ENCODE peak calls at places on chromosome 13, in seven cellular contexts. K, H, V, Q, U, D and M are unnamed samples. For H3K4me1, the result is how much of the 10 kb centered on the place peaks cover.

GRCh38 chr13:78499802-78500201 is 103.5 kb downstream of the POU4F1 start:
- DNase-seq in V (no peak), K (no peak), H (no peak), D (no peak), Q (no peak), U (no peak), M (no peak)

GRCh38 chr13:46996316-46996715 is 99.5 kb upstream of the HTR2A start:
- DNase-seq in V (no peak), K (no peak), U (no peak), D (no peak), H (no peak), Q (no peak), M (no peak)

GRCh38 chr13:62706035-62706434 is 1290.4 kb upstream of the PCDH20 start:
- DNase-seq in U (no peak), K (no peak), D (no peak), V (no peak), Q (no peak), H (no peak), M (no peak)

GRCh38 chr13:108957369-108958012 is 328.1 kb downstream of the MYO16 start:
- DNase-seq in H (no peak), Q (no peak), V (no peak), K (no peak), D (peak), U (peak), M (no peak)

GRCh38 chr13:48591889-48592725 is 59.2 kb upstream of the RCBTB2 start:
- DNase-seq in D (no peak), V (no peak), U (no peak), K (no peak), H (no peak), Q (no peak), M (no peak)

GRCh38 chr13:26476111-26476743 is 81.3 kb upstream of the WASF3 start:
- DNase-seq in U (peak), K (no peak), H (no peak), D (peak), Q (peak), V (peak), M (no peak)

GRCh38 chr13:44899967-44900366 is 89.3 kb downstream of the NUFIP1 start:
- DNase-seq in K (no peak), D (no peak), U (no peak), Q (no peak), H (no peak), V (no peak), M (no peak)

GRCh38 chr13:101512650-101513049 is 60.2 kb downstream of the ITGBL1 start:
- DNase-seq in U (no peak), H (no peak), K (no peak), D (no peak), V (no peak), Q (no peak), M (no peak)

GRCh38 chr13:112760440-112760839 is 70.6 kb downstream of the ATP11A start:
- DNase-seq in H (no peak), V (no peak), D (peak), Q (no peak), K (no peak), U (peak), M (no peak)

DNA sequence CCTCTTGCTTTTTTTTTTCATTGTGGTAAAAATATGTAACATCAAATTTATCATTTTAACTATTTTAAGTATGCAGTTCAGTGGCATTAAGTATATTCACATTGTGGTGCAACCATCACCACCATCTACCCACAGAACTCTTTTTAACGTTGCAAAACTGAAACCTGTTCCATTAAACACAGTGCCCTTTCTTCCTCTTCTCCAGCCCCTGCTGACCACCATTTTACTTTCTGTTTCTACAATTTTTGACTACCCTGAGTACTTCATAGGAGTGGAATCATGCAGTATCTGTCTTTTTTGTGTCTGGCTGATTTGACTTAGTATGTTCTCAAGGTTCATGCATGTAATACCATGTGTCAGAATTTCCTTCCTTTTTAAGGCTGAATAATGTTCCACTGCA is 153.1 kb downstream of the FGF9 start:
- DNase-seq in V (no peak), Q (no peak), K (no peak), U (no peak), H (no peak), D (no peak), M (no peak)
- TF ChIP-seq CTCF in V (no peak), Q (no peak), K (no peak), U (no peak), H (no peak), D (no peak), M (no peak)

GRCh38 chr13:24717217-24717616 is 37.0 kb downstream of the ATP12A start:
- DNase-seq in D (no peak), H (no peak), V (no peak), U (no peak), K (no peak), Q (no peak), M (no peak)

GRCh38 chr13:24716011-24716410 is 35.8 kb downstream of the ATP12A start:
- DNase-seq in K (no peak), Q (no peak), D (no peak), H (no peak), U (no peak), V (no peak), M (no peak)

GRCh38 chr13:24718192-24718965 is 38.2 kb downstream of the ATP12A start:
- DNase-seq in K (no peak), V (peak), H (no peak), D (no peak), U (no peak), Q (no peak), M (no peak)

GRCh38 chr13:24719139-24719538 is 38.9 kb downstream of the ATP12A start:
- DNase-seq in K (no peak), Q (no peak), V (no peak), D (no peak), U (no peak), H (no peak), M (no peak)

DNA sequence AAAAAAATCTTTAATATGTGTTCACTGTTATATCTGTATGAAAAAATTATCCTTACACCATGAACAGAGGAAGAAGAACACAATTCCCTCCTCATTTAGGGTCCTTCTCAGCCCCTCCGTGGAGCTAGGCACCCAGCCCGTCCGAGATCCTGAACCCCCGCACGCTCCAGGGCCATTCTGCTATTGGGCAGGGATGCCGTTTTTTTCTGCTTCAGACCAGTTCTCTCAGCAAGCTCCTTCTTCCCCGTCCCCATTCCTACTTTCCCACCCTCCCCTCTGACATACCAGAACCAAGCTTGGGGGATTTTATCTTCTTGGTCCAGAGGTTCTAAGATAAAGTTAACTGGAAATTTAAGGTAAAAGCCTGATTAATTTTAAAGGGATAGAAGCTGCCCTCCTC is 36.2 kb downstream of the ATP12A start:
- DNase-seq in K (no peak), U (no peak), D (no peak), V (no peak), Q (no peak), H (no peak), M (no peak)
- H3K4me3 ChIP-seq in K (no peak), U (no peak), D (no peak), V (no peak), Q (no peak), H (no peak), M (no peak)

DNA sequence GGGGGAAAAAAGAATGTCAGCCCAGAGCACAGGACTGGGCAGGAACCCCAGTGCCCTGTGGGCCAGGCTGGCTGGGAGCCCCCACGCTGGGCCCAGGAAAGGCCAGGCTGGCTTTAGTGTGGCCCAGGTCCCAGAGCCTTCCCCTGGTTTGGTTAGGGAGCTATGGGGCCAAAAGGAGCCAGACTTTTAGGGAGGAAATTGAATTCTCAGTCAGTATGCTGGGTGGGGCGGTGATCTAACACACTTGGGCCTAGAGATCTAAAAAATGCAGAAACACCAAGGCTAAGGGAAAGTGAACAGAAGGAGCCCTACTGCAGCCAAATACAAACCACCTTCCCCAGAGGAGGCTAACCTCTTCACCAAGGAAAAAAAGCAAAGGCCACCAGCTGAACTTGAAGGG is 137.5 kb downstream of the CRYL1 start:
- DNase-seq in H (no peak), V (no peak), K (no peak), U (no peak), Q (no peak), D (no peak), M (no peak)
- H3K4me1 ChIP-seq in H (under half), V (under half), K (under half), U (under half), Q (under half), D (under half), M (under half)

GRCh38 chr13:24922390-24923304 is 158.7 kb downstream of the RNF17 start:
- DNase-seq in D (peak), K (peak), Q (peak), V (peak), H (peak), U (peak), M (peak)
- TF ChIP-seq CTCF in D (no peak), K (no peak), Q (peak), V (no peak), H (no peak), U (no peak), M (peak)

GRCh38 chr13:35478384-35479222 is 2.1 kb upstream of the MAB21L1 start:
- DNase-seq in Q (no peak), H (no peak), D (no peak), V (no peak), K (no peak), U (no peak), M (no peak)
- H3K4me3 ChIP-seq in Q (no peak), H (no peak), D (no peak), V (no peak), K (no peak), U (no peak), M (no peak)

DNA sequence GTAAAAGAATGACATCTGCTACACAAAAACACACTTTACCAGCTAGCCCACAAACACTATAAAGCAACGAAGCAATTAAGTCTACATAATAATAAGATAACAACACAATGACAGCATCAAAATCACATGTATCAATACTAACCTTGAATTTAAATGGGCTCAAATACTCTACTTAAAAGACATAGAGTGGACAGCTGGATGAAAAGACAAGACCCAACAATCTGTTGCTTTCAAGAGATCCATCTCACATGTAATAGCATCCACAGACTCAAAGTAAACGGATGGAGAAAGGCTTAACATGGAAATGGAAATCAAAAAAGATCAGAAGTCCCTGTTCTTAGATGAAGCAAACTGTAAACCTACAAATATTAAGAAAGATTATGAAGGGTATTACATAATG is 2175.9 kb downstream of the PCDH9 start:
- DNase-seq in Q (no peak), U (no peak), D (no peak), K (no peak), V (no peak), H (no peak), M (no peak)
- H3K4me1 ChIP-seq in Q (under half), U (under half), D (under half), K (under half), V (under half), H (under half), M (under half)